ENCODE peak calls at places on chromosomes 16 and 17, in four cellular contexts. One of them, this sample, is unnamed.

GRCh38 chr17:72373910-72374741 is 253.3 kb downstream of the SOX9 start:
- DNase-seq in IMR-90: peak; percentile 63
- DNase-seq in K562: no peak
- DNase-seq in endothelial cell of umbilical vein: no peak
- DNase-seq in this sample: no peak

GRCh38 chr17:33273271-33273670 is 19.8 kb downstream of the ASIC2 start:
- DNase-seq in IMR-90: no peak
- DNase-seq in K562: no peak
- DNase-seq in endothelial cell of umbilical vein: no peak
- DNase-seq in this sample: no peak

GRCh38 chr17:68294196-68294555 is 2.9 kb downstream of the ARSG start:
- DNase-seq in IMR-90: no peak
- DNase-seq in K562: no peak
- DNase-seq in endothelial cell of umbilical vein: no peak
- DNase-seq in this sample: no peak

GRCh38 chr16:88705746-88706287 is 391 bp downstream of the RNF166 start:
- DNase-seq in IMR-90: no peak
- DNase-seq in K562: peak; percentile 50
- DNase-seq in endothelial cell of umbilical vein: peak; percentile 26
- DNase-seq in this sample: no peak

GRCh38 chr16:87369796-87370719 is 13.5 kb downstream of the FBXO31 start:
- DNase-seq in IMR-90: no peak
- DNase-seq in K562: no peak
- DNase-seq in endothelial cell of umbilical vein: no peak
- DNase-seq in this sample: no peak

GRCh38 chr17:296382-296781 is 56.2 kb downstream of the RPH3AL start:
- DNase-seq in IMR-90: no peak
- DNase-seq in K562: no peak
- DNase-seq in endothelial cell of umbilical vein: no peak
- DNase-seq in this sample: no peak

GRCh38 chr16:84408314-84408690 is 40.0 kb downstream of the ATP2C2 start:
- DNase-seq in IMR-90: no peak
- DNase-seq in K562: no peak
- DNase-seq in endothelial cell of umbilical vein: no peak
- DNase-seq in this sample: no peak

GRCh38 chr17:8326591-8327583 is 12.8 kb upstream of the ODF4 start:
- DNase-seq in IMR-90: no peak
- DNase-seq in K562: peak; percentile 31
- DNase-seq in endothelial cell of umbilical vein: peak; percentile 56
- DNase-seq in this sample: no peak

GRCh38 chr16:56038564-56039098 is 152.7 kb upstream of the GNAO1 start:
- DNase-seq in IMR-90: no peak
- DNase-seq in K562: peak; percentile 22
- DNase-seq in endothelial cell of umbilical vein: no peak
- DNase-seq in this sample: no peak

GRCh38 chr17:73690581-73691135 is 46.4 kb upstream of the SDK2 start:
- DNase-seq in IMR-90: no peak
- DNase-seq in K562: peak; percentile 19
- DNase-seq in endothelial cell of umbilical vein: no peak
- DNase-seq in this sample: no peak

GRCh38 chr17:18246880-18247612 is 11.5 kb downstream of the FLII start:
- DNase-seq in IMR-90: peak; percentile 8
- DNase-seq in K562: peak; percentile 89
- DNase-seq in endothelial cell of umbilical vein: peak; percentile 57
- DNase-seq in this sample: no peak

GRCh38 chr17:27793168-27793905 is 7.0 kb downstream of the NOS2 start:
- DNase-seq in IMR-90: no peak
- DNase-seq in K562: peak; percentile 28
- DNase-seq in endothelial cell of umbilical vein: no peak
- DNase-seq in this sample: no peak

GRCh38 chr17:36921131-36921851 is 16.0 kb upstream of the LHX1 start:
- DNase-seq in IMR-90: peak; percentile 61
- DNase-seq in K562: peak; percentile 54
- DNase-seq in endothelial cell of umbilical vein: no peak
- DNase-seq in this sample: peak; percentile 92

GRCh38 chr17:40980594-40980993 is 3.5 kb downstream of the KRT40 start:
- DNase-seq in IMR-90: peak; percentile 63
- DNase-seq in K562: no peak
- DNase-seq in endothelial cell of umbilical vein: no peak
- DNase-seq in this sample: no peak

GRCh38 chr16:87416826-87417471 is 24.8 kb downstream of the MAP1LC3B start:
- DNase-seq in IMR-90: peak; percentile 72
- DNase-seq in K562: peak; percentile 27
- DNase-seq in endothelial cell of umbilical vein: peak; percentile 61
- DNase-seq in this sample: no peak

GRCh38 chr16:27718767-27719445 is 169.0 kb downstream of the KATNIP start:
- DNase-seq in IMR-90: no peak
- DNase-seq in K562: no peak
- DNase-seq in endothelial cell of umbilical vein: no peak
- DNase-seq in this sample: no peak

GRCh38 chr17:10337976-10338375 is 34.8 kb downstream of the MYH13 start:
- DNase-seq in IMR-90: peak; percentile 83
- DNase-seq in K562: no peak
- DNase-seq in endothelial cell of umbilical vein: no peak
- DNase-seq in this sample: no peak

GRCh38 chr16:30010817-30011504 is at the start of gene DOC2A:
- DNase-seq in IMR-90: no peak
- DNase-seq in K562: no peak
- DNase-seq in endothelial cell of umbilical vein: no peak
- DNase-seq in this sample: no peak

DNA sequence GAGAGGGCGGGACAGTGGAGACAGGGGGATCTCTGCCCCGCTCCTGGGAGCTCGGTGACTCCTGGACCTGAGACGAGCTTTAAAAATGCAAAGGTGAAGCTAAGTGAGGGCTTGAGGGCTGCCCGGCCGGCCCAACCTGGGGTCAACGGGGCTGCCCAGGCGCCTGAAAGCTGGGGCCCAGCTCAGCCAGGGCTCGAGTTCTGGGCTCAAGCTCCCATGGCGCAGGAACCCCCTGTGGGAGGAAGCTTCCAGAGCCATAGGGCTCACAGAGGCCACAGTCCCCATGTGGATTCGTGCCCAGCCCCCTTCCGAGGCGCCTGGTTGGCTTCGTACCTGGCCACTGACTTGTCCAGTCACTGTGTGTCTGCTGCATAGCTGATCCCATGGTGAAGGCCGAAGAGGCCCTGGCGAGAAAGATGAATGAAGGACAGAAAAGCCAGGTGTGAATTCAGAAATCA is 75.8 kb upstream of the GSE1 start:
- DNase-seq in IMR-90: no peak
- DNase-seq in K562: no peak
- DNase-seq in endothelial cell of umbilical vein: no peak
- DNase-seq in this sample: no peak
- H3K9me1 ChIP-seq in IMR-90: peaks cover 12% of the 10 kb centered on the region
- H3K9me1 ChIP-seq in K562: peaks cover 7% of the 10 kb centered on the region
- H3K9me1 ChIP-seq in endothelial cell of umbilical vein: no peaks in the 10 kb centered on the region
- H3K9me1 ChIP-seq in this sample: no peaks in the 10 kb centered on the region

GRCh38 chr17:31838641-31839225 is 20.3 kb downstream of the COPRS start:
- DNase-seq in IMR-90: peak; percentile 66
- DNase-seq in K562: no peak
- DNase-seq in endothelial cell of umbilical vein: no peak
- DNase-seq in this sample: no peak
- H3K9me1 ChIP-seq in IMR-90: peaks cover 6% of the 10 kb centered on the region
- H3K9me1 ChIP-seq in K562: no peaks in the 10 kb centered on the region
- H3K9me1 ChIP-seq in endothelial cell of umbilical vein: no peaks in the 10 kb centered on the region
- H3K9me1 ChIP-seq in this sample: no peaks in the 10 kb centered on the region

GRCh38 chr16:13507530-13507929 is 412.4 kb upstream of the ERCC4 start:
- DNase-seq in IMR-90: no peak
- DNase-seq in K562: no peak
- DNase-seq in endothelial cell of umbilical vein: no peak
- DNase-seq in this sample: no peak

DNA sequence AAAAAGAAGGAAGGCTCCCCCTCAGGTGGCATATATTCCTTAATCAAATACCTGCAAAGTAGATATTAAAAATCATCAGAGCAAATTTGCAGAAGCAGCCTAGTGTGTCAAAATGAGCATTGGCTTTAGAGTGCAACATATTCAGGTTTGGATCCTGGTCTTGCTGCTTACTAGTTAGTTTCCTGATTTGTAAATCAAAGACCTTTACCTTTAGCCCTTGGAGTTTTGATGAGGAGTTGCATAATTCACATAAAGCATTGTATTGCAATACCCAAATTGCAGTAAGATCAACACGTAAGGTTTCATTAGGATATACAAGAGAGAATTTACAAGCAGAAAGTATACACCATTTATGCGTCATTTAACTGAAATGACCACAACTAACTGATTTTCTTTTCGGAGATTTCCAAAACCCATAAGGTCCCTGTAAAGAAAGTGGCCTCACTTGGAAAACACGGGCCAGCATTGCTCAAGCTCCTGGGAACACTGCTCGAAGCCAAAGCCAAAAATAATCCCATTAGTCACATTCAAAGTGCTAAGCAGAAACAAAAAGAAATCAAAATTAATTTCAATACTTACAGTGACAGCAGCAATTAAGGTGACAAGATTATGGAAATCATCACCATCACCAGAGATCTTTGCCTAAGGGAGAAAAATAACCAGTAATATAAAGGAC is 415.9 kb upstream of the ERCC4 start:
- DNase-seq in IMR-90: no peak
- DNase-seq in K562: no peak
- DNase-seq in endothelial cell of umbilical vein: no peak
- DNase-seq in this sample: no peak
- H3K9me1 ChIP-seq in IMR-90: no peaks in the 10 kb centered on the region
- H3K9me1 ChIP-seq in K562: no peaks in the 10 kb centered on the region
- H3K9me1 ChIP-seq in endothelial cell of umbilical vein: no peaks in the 10 kb centered on the region
- H3K9me1 ChIP-seq in this sample: no peaks in the 10 kb centered on the region

GRCh38 chr17:76833034-76833689 is 35.0 kb upstream of the MGAT5B start:
- DNase-seq in IMR-90: no peak
- DNase-seq in K562: no peak
- DNase-seq in endothelial cell of umbilical vein: no peak
- DNase-seq in this sample: no peak
- H3K9me1 ChIP-seq in IMR-90: no peaks in the 10 kb centered on the region
- H3K9me1 ChIP-seq in K562: no peaks in the 10 kb centered on the region
- H3K9me1 ChIP-seq in endothelial cell of umbilical vein: no peaks in the 10 kb centered on the region
- H3K9me1 ChIP-seq in this sample: no peaks in the 10 kb centered on the region

DNA sequence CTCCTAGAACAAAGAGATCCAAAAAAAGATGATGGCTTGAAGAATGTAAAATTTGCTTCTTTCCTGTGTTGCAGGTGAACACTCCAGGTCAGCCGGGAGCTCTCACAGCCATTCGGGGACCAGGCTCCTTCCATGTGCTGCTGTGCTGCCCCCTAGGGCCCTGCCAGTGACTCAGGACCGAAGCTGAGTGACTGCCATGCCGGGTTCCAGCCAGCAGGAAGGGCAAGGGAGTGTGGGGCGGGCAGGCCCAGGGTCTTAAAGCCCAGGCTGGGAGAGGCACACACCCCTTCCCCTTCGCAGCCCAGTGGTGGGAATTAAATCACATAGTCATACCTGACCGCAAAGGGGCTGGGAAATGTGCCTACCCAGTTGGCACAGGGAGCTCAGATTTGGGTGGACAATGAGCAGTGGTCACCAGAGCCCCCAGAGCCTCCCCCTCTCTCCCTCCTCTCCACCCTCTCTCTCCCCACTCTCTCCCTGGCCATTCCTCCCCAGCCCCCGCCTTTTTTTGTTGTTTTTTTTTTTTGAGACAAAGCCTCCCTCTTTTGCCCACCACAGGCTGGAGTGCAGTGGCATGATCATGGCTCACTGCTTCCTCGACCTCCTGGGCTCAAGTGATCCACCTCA is 11.5 kb downstream of the EPOP start:
- DNase-seq in IMR-90: peak; percentile 29
- DNase-seq in K562: peak; percentile 78
- DNase-seq in endothelial cell of umbilical vein: peak; percentile 55
- DNase-seq in this sample: no peak
- H3K9me1 ChIP-seq in IMR-90: no peaks in the 10 kb centered on the region
- H3K9me1 ChIP-seq in K562: no peaks in the 10 kb centered on the region
- H3K9me1 ChIP-seq in endothelial cell of umbilical vein: no peaks in the 10 kb centered on the region
- H3K9me1 ChIP-seq in this sample: no peaks in the 10 kb centered on the region

This sample was measured in keratinocyte.